ENCODE peak calls at places on chromosome 16, in five cellular contexts. One of them, this sample, is unnamed.

GRCh38 chr16:89153848-89154271 is 17.7 kb upstream of the CDH15 start:
- DNase-seq in mesenchymal stem cell: no peak
- DNase-seq in trophoblast cell: peak
- DNase-seq in H9: no peak
- DNase-seq in H1: no peak
- DNase-seq in this sample: no peak

GRCh38 chr16:73949574-73950348 is 346.9 kb upstream of the PSMD7 start:
- DNase-seq in H1: no peak
- DNase-seq in mesenchymal stem cell: peak
- DNase-seq in trophoblast cell: peak
- DNase-seq in H9: no peak
- DNase-seq in this sample: no peak

GRCh38 chr16:76157629-76158028 is 119.6 kb upstream of the CNTNAP4 start:
- DNase-seq in H9: peak
- DNase-seq in mesenchymal stem cell: no peak
- DNase-seq in trophoblast cell: no peak
- DNase-seq in H1: peak
- DNase-seq in this sample: no peak

GRCh38 chr16:85568519-85568918 is 44.6 kb upstream of the GSE1 start:
- DNase-seq in H9: no peak
- DNase-seq in mesenchymal stem cell: no peak
- DNase-seq in trophoblast cell: peak
- DNase-seq in H1: no peak
- DNase-seq in this sample: no peak

GRCh38 chr16:56515665-56516064 is 4.2 kb downstream of the BBS2 start:
- DNase-seq in H1: no peak
- DNase-seq in trophoblast cell: no peak
- DNase-seq in mesenchymal stem cell: no peak
- DNase-seq in H9: no peak
- DNase-seq in this sample: no peak

GRCh38 chr16:11203111-11203623 is 52.8 kb downstream of the SOCS1 start:
- DNase-seq in H1: no peak
- DNase-seq in trophoblast cell: no peak
- DNase-seq in mesenchymal stem cell: no peak
- DNase-seq in H9: no peak
- DNase-seq in this sample: no peak

GRCh38 chr16:17836868-17837602 is 366.3 kb upstream of the XYLT1 start:
- DNase-seq in trophoblast cell: peak
- DNase-seq in H1: peak
- DNase-seq in H9: peak
- DNase-seq in mesenchymal stem cell: no peak
- DNase-seq in this sample: peak

GRCh38 chr16:15613676-15614075 is 29.3 kb downstream of the MARF1 start:
- DNase-seq in H9: no peak
- DNase-seq in trophoblast cell: peak
- DNase-seq in mesenchymal stem cell: no peak
- DNase-seq in H1: no peak
- DNase-seq in this sample: no peak

GRCh38 chr16:2779978-2780898 is 3.2 kb upstream of the ELOB start:
- DNase-seq in mesenchymal stem cell: no peak
- DNase-seq in trophoblast cell: no peak
- DNase-seq in H9: peak
- DNase-seq in H1: no peak
- DNase-seq in this sample: no peak

GRCh38 chr16:12120331-12120981 is 143.9 kb downstream of the SNX29 start:
- DNase-seq in H1: no peak
- DNase-seq in H9: no peak
- DNase-seq in trophoblast cell: no peak
- DNase-seq in mesenchymal stem cell: peak
- DNase-seq in this sample: no peak

GRCh38 chr16:86031141-86031678 is 132.2 kb downstream of the IRF8 start:
- DNase-seq in mesenchymal stem cell: no peak
- DNase-seq in trophoblast cell: no peak
- DNase-seq in H1: no peak
- DNase-seq in H9: no peak
- DNase-seq in this sample: no peak

GRCh38 chr16:87895641-87896141 is 26.4 kb upstream of the SLC7A5 start:
- DNase-seq in mesenchymal stem cell: peak
- DNase-seq in trophoblast cell: peak
- DNase-seq in H9: no peak
- DNase-seq in H1: no peak
- DNase-seq in this sample: no peak

GRCh38 chr16:3459401-3460090 is 16.1 kb downstream of the NAA60 start:
- DNase-seq in trophoblast cell: peak
- DNase-seq in H9: no peak
- DNase-seq in mesenchymal stem cell: peak
- DNase-seq in H1: no peak
- DNase-seq in this sample: no peak

GRCh38 chr16:14249291-14250032 is 178.3 kb downstream of the MRTFB start:
- DNase-seq in trophoblast cell: peak
- DNase-seq in H9: no peak
- DNase-seq in mesenchymal stem cell: peak
- DNase-seq in H1: no peak
- DNase-seq in this sample: peak

GRCh38 chr16:12321363-12321762 is 344.8 kb downstream of the SNX29 start:
- DNase-seq in H9: no peak
- DNase-seq in mesenchymal stem cell: no peak
- DNase-seq in trophoblast cell: no peak
- DNase-seq in H1: no peak
- DNase-seq in this sample: no peak

GRCh38 chr16:86662740-86663139 is 84.4 kb downstream of the FOXL1 start:
- DNase-seq in H1: no peak
- DNase-seq in H9: no peak
- DNase-seq in trophoblast cell: no peak
- DNase-seq in mesenchymal stem cell: no peak
- DNase-seq in this sample: no peak

GRCh38 chr16:50154369-50154947 is 1.4 kb downstream of the TENT4B start:
- DNase-seq in mesenchymal stem cell: no peak
- DNase-seq in H9: no peak
- DNase-seq in trophoblast cell: no peak
- DNase-seq in H1: no peak
- DNase-seq in this sample: no peak

GRCh38 chr16:50155925-50156324 is 2.8 kb downstream of the TENT4B start:
- DNase-seq in trophoblast cell: no peak
- DNase-seq in H1: no peak
- DNase-seq in H9: no peak
- DNase-seq in mesenchymal stem cell: no peak
- DNase-seq in this sample: no peak

GRCh38 chr16:50153648-50154368 is 702 bp downstream of the TENT4B start:
- DNase-seq in trophoblast cell: peak
- DNase-seq in H9: no peak
- DNase-seq in H1: no peak
- DNase-seq in mesenchymal stem cell: peak
- DNase-seq in this sample: no peak

GRCh38 chr16:50152807-50153647 is at the start of gene TENT4B:
- DNase-seq in mesenchymal stem cell: peak
- DNase-seq in H9: peak
- DNase-seq in trophoblast cell: peak
- DNase-seq in H1: peak
- DNase-seq in this sample: peak

GRCh38 chr16:50156590-50156989 is 3.5 kb downstream of the TENT4B start:
- DNase-seq in mesenchymal stem cell: no peak
- DNase-seq in trophoblast cell: no peak
- DNase-seq in H1: no peak
- DNase-seq in H9: no peak
- DNase-seq in this sample: no peak
- H3K4me2 ChIP-seq in mesenchymal stem cell: no peak
- H3K4me2 ChIP-seq in trophoblast cell: no peak
- H3K4me2 ChIP-seq in H1: no peak
- H3K4me2 ChIP-seq in H9: no peak
- H3K4me2 ChIP-seq in this sample: no peak

DNA sequence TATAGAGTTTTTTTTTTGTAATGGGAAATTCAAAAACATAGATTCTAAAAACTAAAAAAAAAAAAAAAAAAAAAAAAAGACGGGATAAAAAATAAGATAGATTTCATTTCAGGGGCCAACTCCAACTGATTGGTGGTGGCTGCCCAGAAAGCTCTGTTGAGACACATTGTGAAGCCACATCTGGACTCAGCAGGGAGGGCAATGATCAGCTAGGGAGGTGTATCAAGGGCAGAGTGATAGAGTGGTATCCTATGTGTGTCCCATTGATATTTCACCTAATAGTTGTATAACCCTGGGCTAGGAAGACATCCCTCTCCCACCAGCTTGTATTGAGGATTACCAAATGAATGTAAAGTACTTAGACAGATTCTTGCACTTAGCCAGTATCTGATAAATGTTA is 6.7 kb upstream of the CMTR2 start:
- DNase-seq in H1: no peak
- DNase-seq in mesenchymal stem cell: no peak
- DNase-seq in trophoblast cell: no peak
- DNase-seq in H9: no peak
- DNase-seq in this sample: no peak
- H2BK12ac ChIP-seq in H1: no peak
- H2BK12ac ChIP-seq in mesenchymal stem cell: no peak
- H2BK12ac ChIP-seq in trophoblast cell: peak
- H2BK12ac ChIP-seq in H9: no peak
- H2BK12ac ChIP-seq in this sample: no peak

GRCh38 chr16:8950580-8951077 is 13.1 kb downstream of the USP7 start:
- DNase-seq in mesenchymal stem cell: peak
- DNase-seq in H1: no peak
- DNase-seq in trophoblast cell: peak
- DNase-seq in H9: no peak
- DNase-seq in this sample: no peak
- H3K27ac ChIP-seq in mesenchymal stem cell: peak
- H3K27ac ChIP-seq in H1: no peak
- H3K27ac ChIP-seq in trophoblast cell: no peak
- H3K27ac ChIP-seq in H9: no peak
- H3K27ac ChIP-seq in this sample: no peak

GRCh38 chr16:50653056-50653455 is 28.1 kb downstream of the SNX20 start:
- DNase-seq in H1: no peak
- DNase-seq in mesenchymal stem cell: no peak
- DNase-seq in trophoblast cell: no peak
- DNase-seq in H9: no peak
- DNase-seq in this sample: no peak

GRCh38 chr16:50657251-50657650 is 23.9 kb downstream of the SNX20 start:
- DNase-seq in H1: no peak
- DNase-seq in mesenchymal stem cell: no peak
- DNase-seq in H9: no peak
- DNase-seq in trophoblast cell: no peak
- DNase-seq in this sample: no peak

GRCh38 chr16:50651835-50652438 is 29.2 kb downstream of the SNX20 start:
- DNase-seq in H1: no peak
- DNase-seq in mesenchymal stem cell: no peak
- DNase-seq in H9: no peak
- DNase-seq in trophoblast cell: no peak
- DNase-seq in this sample: no peak

GRCh38 chr16:50655558-50656055 is 25.5 kb downstream of the SNX20 start:
- DNase-seq in H1: no peak
- DNase-seq in H9: no peak
- DNase-seq in mesenchymal stem cell: no peak
- DNase-seq in trophoblast cell: no peak
- DNase-seq in this sample: no peak

GRCh38 chr16:50653633-50654524 is 27.2 kb downstream of the SNX20 start:
- DNase-seq in trophoblast cell: no peak
- DNase-seq in H9: no peak
- DNase-seq in H1: no peak
- DNase-seq in mesenchymal stem cell: no peak
- DNase-seq in this sample: no peak
- H3K4me2 ChIP-seq in trophoblast cell: no peak
- H3K4me2 ChIP-seq in H9: no peak
- H3K4me2 ChIP-seq in H1: no peak
- H3K4me2 ChIP-seq in mesenchymal stem cell: no peak
- H3K4me2 ChIP-seq in this sample: no peak

GRCh38 chr16:82059161-82059982 is 24.3 kb downstream of the HSD17B2 start:
- DNase-seq in trophoblast cell: peak
- DNase-seq in mesenchymal stem cell: no peak
- DNase-seq in H9: no peak
- DNase-seq in H1: no peak
- DNase-seq in this sample: no peak

GRCh38 chr16:82055728-82056549 is 20.9 kb downstream of the HSD17B2 start:
- DNase-seq in H9: no peak
- DNase-seq in mesenchymal stem cell: no peak
- DNase-seq in H1: no peak
- DNase-seq in trophoblast cell: no peak
- DNase-seq in this sample: no peak

GRCh38 chr16:82055117-82055516 is 20.1 kb downstream of the HSD17B2 start:
- DNase-seq in H1: no peak
- DNase-seq in H9: no peak
- DNase-seq in mesenchymal stem cell: no peak
- DNase-seq in trophoblast cell: no peak
- DNase-seq in this sample: no peak

GRCh38 chr16:82059983-82060421 is 24.9 kb downstream of the HSD17B2 start:
- DNase-seq in H1: no peak
- DNase-seq in mesenchymal stem cell: peak
- DNase-seq in H9: no peak
- DNase-seq in trophoblast cell: no peak
- DNase-seq in this sample: no peak

DNA sequence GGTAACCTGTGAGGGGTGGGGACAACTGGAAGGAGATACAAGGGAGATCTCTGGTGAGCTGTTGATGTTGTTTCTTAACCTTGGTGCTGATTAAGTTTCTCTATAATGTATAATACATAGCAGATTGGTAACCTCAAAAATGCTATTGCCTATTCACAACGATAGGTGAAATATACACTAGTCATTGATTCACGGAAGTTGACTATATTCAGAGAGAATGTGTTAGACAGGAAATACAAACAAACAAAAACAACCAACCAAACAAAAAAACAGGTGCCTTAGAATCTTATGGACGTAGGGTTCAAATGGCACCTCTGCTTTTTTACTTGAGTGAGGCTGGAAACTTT is 21.5 kb downstream of the HSD17B2 start:
- DNase-seq in H9: no peak
- DNase-seq in H1: no peak
- DNase-seq in trophoblast cell: no peak
- DNase-seq in mesenchymal stem cell: no peak
- DNase-seq in this sample: no peak
- H2BK12ac ChIP-seq in H9: no peak
- H2BK12ac ChIP-seq in H1: no peak
- H2BK12ac ChIP-seq in trophoblast cell: no peak
- H2BK12ac ChIP-seq in mesenchymal stem cell: no peak
- H2BK12ac ChIP-seq in this sample: no peak

DNA sequence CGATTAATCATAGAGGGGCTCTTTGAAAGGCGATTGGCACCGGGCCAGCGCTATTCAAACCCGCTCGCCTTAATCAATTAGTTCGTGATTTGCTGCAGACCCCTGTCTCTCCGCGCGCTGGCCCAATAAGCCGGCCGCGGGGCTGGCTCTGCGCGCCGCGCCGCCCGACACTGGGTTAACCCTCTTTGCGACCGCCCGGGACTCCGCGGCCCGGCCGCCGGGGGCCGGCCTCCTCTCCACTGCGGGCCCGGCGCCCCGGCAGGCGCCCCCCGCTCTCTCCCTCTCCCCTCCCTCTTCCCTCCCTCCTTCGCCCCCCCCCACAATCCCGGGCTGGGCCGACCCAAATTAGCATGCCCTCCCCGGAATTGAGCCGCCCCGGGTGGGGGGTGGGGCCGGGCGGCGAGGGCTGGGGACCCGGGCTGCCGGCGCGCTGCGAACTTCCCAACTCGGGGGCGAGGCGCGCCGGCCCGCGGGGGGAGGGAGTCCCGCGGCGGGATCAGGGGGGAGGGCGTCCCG is 423 bp upstream of the SALL1 start:
- DNase-seq in mesenchymal stem cell: peak
- DNase-seq in H9: peak
- DNase-seq in H1: no peak
- DNase-seq in trophoblast cell: no peak
- DNase-seq in this sample: peak
- H3K27ac ChIP-seq in mesenchymal stem cell: peak
- H3K27ac ChIP-seq in H9: no peak
- H3K27ac ChIP-seq in H1: no peak
- H3K27ac ChIP-seq in trophoblast cell: peak
- H3K27ac ChIP-seq in this sample: peak